ENCODE peak calls at places on chromosome 1, in eight cellular contexts. C is GM23338; K is aorta; T is right atrium auricular region; X is upper lobe of right lung; Q is ovary; V is CD8-positive, alpha-beta T cell; J is endodermal cell. P is an unnamed sample.

GRCh38 chr1:180571832-180572636 is 13.3 kb downstream of the OVAAL start:
- DNase-seq in C (no peak), K (no peak), T (no peak), X (no peak), Q (no peak), V (no peak), J (no peak), P (no peak)

GRCh38 chr1:186418503-186418902 is 42.4 kb downstream of the PDC start:
- DNase-seq in C (no peak), K (no peak), T (no peak), X (no peak), Q (no peak), V (no peak), J (no peak), P (no peak)

GRCh38 chr1:229952670-229953520 is 114.1 kb upstream of the GALNT2 start:
- DNase-seq in C (no peak), K (no peak), T (no peak), X (no peak), Q (no peak), V (no peak), J (no peak), P (no peak)

GRCh38 chr1:33365560-33365997 is 44.7 kb upstream of the A3GALT2 start:
- DNase-seq in C (no peak), K (no peak), T (no peak), X (no peak), Q (peak; percentile 45), V (no peak), J (no peak), P (no peak)

GRCh38 chr1:206736878-206737728 is 33.5 kb upstream of the IL19 start:
- DNase-seq in C (no peak), K (no peak), T (no peak), X (no peak), Q (no peak), V (peak; percentile 81), J (no peak), P (no peak)

GRCh38 chr1:64934115-64934880 is 32.1 kb downstream of the JAK1 start:
- DNase-seq in C (no peak), K (no peak), T (peak; percentile 70), X (no peak), Q (no peak), V (no peak), J (no peak), P (no peak)

GRCh38 chr1:247332215-247332900 is 691 bp upstream of the ZNF496 start:
- DNase-seq in C (peak; percentile 69), K (peak; percentile 87), T (no peak), X (peak; percentile 84), Q (peak; percentile 75), V (peak; percentile 63), J (peak; percentile 67), P (no peak)

GRCh38 chr1:55040083-55040952 is 970 bp downstream of the PCSK9 start:
- DNase-seq in C (peak; percentile 41), K (peak; percentile 69), T (no peak), X (no peak), Q (no peak), V (no peak), J (peak; percentile 68), P (no peak)

GRCh38 chr1:201411292-201411691 is 10.2 kb downstream of the TNNI1 start:
- DNase-seq in C (no peak), K (no peak), T (no peak), X (no peak), Q (no peak), V (no peak), J (no peak), P (no peak)

GRCh38 chr1:117754061-117754969 is 148.5 kb downstream of the TENT5C start:
- DNase-seq in C (peak; percentile 93), K (peak; percentile 77), T (no peak), X (no peak), Q (peak; percentile 40), V (peak; percentile 28), J (peak; percentile 86), P (peak; percentile 69)

GRCh38 chr1:84611796-84612195 is 37.6 kb upstream of the CTBS start:
- DNase-seq in C (peak; percentile 19), K (no peak), T (no peak), X (no peak), Q (no peak), V (no peak), J (no peak), P (no peak)

GRCh38 chr1:45016767-45017166 is 4.7 kb downstream of the UROD start:
- DNase-seq in C (peak; percentile 15), K (no peak), T (no peak), X (no peak), Q (no peak), V (no peak), J (no peak), P (no peak)

GRCh38 chr1:169676001-169676400 is 35.4 kb downstream of the SELL start:
- DNase-seq in C (no peak), K (no peak), T (no peak), X (no peak), Q (no peak), V (no peak), J (no peak), P (no peak)
- H3K4me3 ChIP-seq in C (no peak overlapping the region), K (no peak overlapping the region), T (no peak overlapping the region), X (no peak overlapping the region), Q (no peak overlapping the region), V (no peak overlapping the region), J (no peak overlapping the region), P (no peak overlapping the region)

GRCh38 chr1:90712153-90712930 is 4.8 kb downstream of the BARHL2 start:
- DNase-seq in C (peak; percentile 26), K (no peak), T (no peak), X (no peak), Q (no peak), V (no peak), J (peak; percentile 64), P (no peak)

GRCh38 chr1:90708826-90709225 is 8.3 kb downstream of the BARHL2 start:
- DNase-seq in C (no peak), K (no peak), T (no peak), X (no peak), Q (no peak), V (no peak), J (no peak), P (no peak)

GRCh38 chr1:90711696-90712095 is 5.4 kb downstream of the BARHL2 start:
- DNase-seq in C (peak; percentile 61), K (no peak), T (no peak), X (no peak), Q (no peak), V (no peak), J (no peak), P (no peak)

GRCh38 chr1:90709535-90709934 is 7.6 kb downstream of the BARHL2 start:
- DNase-seq in C (no peak), K (no peak), T (no peak), X (no peak), Q (no peak), V (no peak), J (no peak), P (no peak)

GRCh38 chr1:90710579-90711536 is 6.2 kb downstream of the BARHL2 start:
- DNase-seq in C (peak; percentile 84), K (no peak), T (no peak), X (no peak), Q (no peak), V (no peak), J (peak; percentile 86), P (no peak)
- H3K27me3 ChIP-seq in C (peaks cover 100% of the 10 kb centered on the region), K (no peaks in the 10 kb centered on the region), T (peaks cover 25% of the 10 kb centered on the region), X (peaks cover 98% of the 10 kb centered on the region), Q (no peaks in the 10 kb centered on the region), V (peaks cover 64% of the 10 kb centered on the region), J (peaks cover 95% of the 10 kb centered on the region), P (peaks cover 23% of the 10 kb centered on the region)

GRCh38 chr1:30757976-30758688 is 558 bp upstream of the LAPTM5 start:
- DNase-seq in C (no peak), K (no peak), T (no peak), X (no peak), Q (no peak), V (no peak), J (no peak), P (no peak)

GRCh38 chr1:30761312-30762151 is 4.0 kb upstream of the LAPTM5 start:
- DNase-seq in C (no peak), K (peak; percentile 72), T (no peak), X (no peak), Q (no peak), V (no peak), J (peak; percentile 72), P (no peak)

GRCh38 chr1:30760596-30761311 is 3.2 kb upstream of the LAPTM5 start:
- DNase-seq in C (no peak), K (no peak), T (no peak), X (no peak), Q (no peak), V (no peak), J (no peak), P (no peak)

GRCh38 chr1:30758785-30759380 is 1.3 kb upstream of the LAPTM5 start:
- DNase-seq in C (peak; percentile 30), K (no peak), T (no peak), X (no peak), Q (no peak), V (no peak), J (peak; percentile 72), P (no peak)

DNA sequence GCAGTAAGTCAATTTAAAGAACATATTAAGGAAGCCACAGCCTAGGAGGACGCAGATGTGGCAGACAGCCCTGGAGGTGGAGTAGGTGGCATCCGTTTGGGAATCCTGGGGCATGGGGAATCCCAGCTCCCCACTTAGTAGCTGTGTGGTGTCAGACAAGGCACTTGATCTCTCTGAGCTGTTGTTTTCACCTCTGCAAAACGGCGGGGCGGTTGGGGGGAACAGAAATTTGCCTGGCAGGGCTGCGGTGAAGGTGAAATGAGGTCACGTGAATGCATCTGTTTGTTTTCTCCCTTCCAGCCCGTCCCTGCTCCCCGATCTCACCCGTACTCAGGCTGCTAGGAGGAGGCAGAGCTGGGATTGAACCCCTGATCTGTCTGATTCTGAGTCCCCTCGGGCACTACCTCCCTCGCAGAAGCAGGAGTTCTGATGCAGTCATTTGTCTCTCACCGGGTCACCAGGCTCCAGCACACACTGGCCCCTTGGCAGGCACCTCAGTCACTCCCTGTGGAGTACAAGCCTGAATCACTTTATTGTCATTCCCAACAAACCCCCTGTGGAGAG is 2.2 kb upstream of the LAPTM5 start:
- DNase-seq in C (peak; percentile 32), K (no peak), T (no peak), X (no peak), Q (no peak), V (peak; percentile 84), J (peak; percentile 61), P (no peak)
- H3K4me1 ChIP-seq in C (peaks cover 8% of the 10 kb centered on the region), K (no peaks in the 10 kb centered on the region), T (no peaks in the 10 kb centered on the region), X (peaks cover 13% of the 10 kb centered on the region), Q (peaks cover 6% of the 10 kb centered on the region), V (peaks cover 63% of the 10 kb centered on the region), J (no peaks in the 10 kb centered on the region), P (no peaks in the 10 kb centered on the region)

DNA sequence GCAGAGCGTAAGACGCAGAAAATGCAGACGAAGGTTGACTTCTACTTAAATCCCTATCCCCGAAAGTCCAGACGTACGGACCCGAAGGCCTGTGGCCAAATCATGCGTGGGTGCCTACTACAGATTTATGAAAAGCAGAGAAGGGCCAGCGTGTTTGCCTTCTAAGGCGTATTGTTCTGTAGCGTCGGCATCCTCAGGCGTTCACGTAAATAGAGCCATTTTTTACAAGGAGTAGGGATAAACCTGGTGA is 241 bp upstream of the GIPC2 start:
- DNase-seq in C (no peak), K (no peak), T (no peak), X (no peak), Q (peak; percentile 23), V (no peak), J (no peak), P (no peak)
- H3K4me3 ChIP-seq in C (peak overlapping the region; percentile 74), K (peak overlapping the region; percentile 58), T (peak overlapping the region; percentile 87), X (peak overlapping the region; percentile 61), Q (peak overlapping the region; percentile 60), V (peak overlapping the region; percentile 56), J (peak overlapping the region; percentile 79), P (no peak overlapping the region)

P was measured in HAP-1.